ENCODE peak calls at places on chromosomes 6 and 20, in seven cellular contexts. S is PC-3, V is MM.1S, M is HCT116, L is GM23248, A is GM23338, Q is hepatocyte. X is an unnamed sample.

GRCh38 chr20:13348301-13349239 is 127.5 kb downstream of the ISM1 start:
- DNase-seq in L (peak; percentile 64), S (no peak), A (no peak), M (no peak), V (no peak), Q (no peak), X (no peak)

GRCh38 chr6:95815389-95816056 is 200.3 kb upstream of the FUT9 start:
- DNase-seq in S (no peak), V (no peak), L (no peak), Q (peak; percentile 17), A (no peak), M (no peak), X (no peak)

GRCh38 chr20:53942121-53942816 is 128.1 kb downstream of the BCAS1 start:
- DNase-seq in M (no peak), S (peak; percentile 35), Q (no peak), A (peak; percentile 67), L (no peak), V (peak; percentile 71), X (peak; percentile 63)

GRCh38 chr6:139519571-139520031 is 145.2 kb upstream of the CITED2 start:
- DNase-seq in L (peak; percentile 49), A (no peak), M (no peak), S (no peak), Q (no peak), V (no peak), X (no peak)

GRCh38 chr20:47280668-47281067 is 75.8 kb downstream of the ZMYND8 start:
- DNase-seq in M (no peak), L (no peak), A (no peak), Q (no peak), V (no peak), S (no peak), X (no peak)

GRCh38 chr6:47413752-47414516 is 63.7 kb upstream of the CD2AP start:
- DNase-seq in Q (peak; percentile 74), L (peak; percentile 73), V (peak; percentile 53), S (peak; percentile 77), A (peak; percentile 77), M (peak; percentile 41), X (peak; percentile 82)

GRCh38 chr6:167870321-167870720 is 43.6 kb downstream of the AFDN start:
- DNase-seq in Q (no peak), M (no peak), S (no peak), V (no peak), L (no peak), A (no peak), X (no peak)

GRCh38 chr6:3286641-3287171 is 28.0 kb downstream of the PSMG4 start:
- DNase-seq in A (no peak), Q (no peak), V (no peak), L (no peak), M (no peak), S (no peak), X (no peak)

GRCh38 chr6:33412140-33413009 is 1.6 kb downstream of the PHF1 start:
- DNase-seq in Q (no peak), L (no peak), V (no peak), M (no peak), S (no peak), A (no peak), X (no peak)

GRCh38 chr6:118387921-118388701 is 160.0 kb upstream of the PLN start:
- DNase-seq in A (no peak), S (peak; percentile 90), V (no peak), Q (no peak), L (peak; percentile 86), M (peak; percentile 3), X (no peak)

GRCh38 chr20:38825901-38826625 is 20.6 kb downstream of the PPP1R16B start:
- DNase-seq in M (peak; percentile 15), A (peak; percentile 79), L (peak; percentile 46), Q (peak; percentile 57), S (peak; percentile 80), V (no peak), X (no peak)

GRCh38 chr6:123953920-123954319 is 150.3 kb downstream of the NKAIN2 start:
- DNase-seq in S (no peak), Q (no peak), V (no peak), A (no peak), M (no peak), L (no peak), X (no peak)

GRCh38 chr20:53872561-53873248 is 197.7 kb downstream of the BCAS1 start:
- DNase-seq in L (peak; percentile 18), Q (no peak), A (no peak), V (peak; percentile 72), M (no peak), S (no peak), X (peak; percentile 90)

GRCh38 chr20:50302463-50303041 is 111.9 kb downstream of the CEBPB start:
- DNase-seq in A (no peak), S (peak; percentile 35), Q (no peak), M (no peak), L (peak; percentile 77), V (no peak), X (no peak)

GRCh38 chr6:36927691-36928546 is 26.6 kb upstream of the PI16 start:
- DNase-seq in V (no peak), L (peak; percentile 80), A (no peak), S (no peak), M (no peak), Q (peak; percentile 38), X (no peak)

GRCh38 chr20:13644010-13644409 is 5.3 kb upstream of the TASP1 start:
- DNase-seq in M (no peak), A (peak; percentile 12), Q (no peak), S (no peak), V (no peak), L (peak; percentile 55), X (no peak)

GRCh38 chr6:71294121-71294523 is 5.5 kb downstream of the OGFRL1 start:
- DNase-seq in S (peak; percentile 74), L (peak; percentile 89), V (no peak), M (no peak), A (no peak), Q (no peak), X (no peak)

GRCh38 chr6:97548354-97548753 is 265.3 kb upstream of the MMS22L start:
- DNase-seq in V (no peak), M (no peak), A (no peak), Q (no peak), L (no peak), S (no peak), X (no peak)

GRCh38 chr20:18011482-18011881 is 42.7 kb downstream of the MGME1 start:
- DNase-seq in S (no peak), M (no peak), A (no peak), Q (no peak), L (no peak), V (no peak), X (no peak)
- TF ChIP-seq EZH2phosphoT487 in S (no peak), M (no peak), A (no peak), Q (no peak), L (no peak), V (no peak), X (no peak)

GRCh38 chr20:46203510-46203837 is 85.4 kb downstream of the CD40 start:
- DNase-seq in S (no peak), L (no peak), Q (no peak), A (no peak), M (no peak), V (no peak), X (no peak)
- H3K4me2 ChIP-seq in S (no peak overlapping the region), L (no peak overlapping the region), Q (no peak overlapping the region), A (no peak overlapping the region), M (no peak overlapping the region), V (no peak overlapping the region), X (no peak overlapping the region)

DNA sequence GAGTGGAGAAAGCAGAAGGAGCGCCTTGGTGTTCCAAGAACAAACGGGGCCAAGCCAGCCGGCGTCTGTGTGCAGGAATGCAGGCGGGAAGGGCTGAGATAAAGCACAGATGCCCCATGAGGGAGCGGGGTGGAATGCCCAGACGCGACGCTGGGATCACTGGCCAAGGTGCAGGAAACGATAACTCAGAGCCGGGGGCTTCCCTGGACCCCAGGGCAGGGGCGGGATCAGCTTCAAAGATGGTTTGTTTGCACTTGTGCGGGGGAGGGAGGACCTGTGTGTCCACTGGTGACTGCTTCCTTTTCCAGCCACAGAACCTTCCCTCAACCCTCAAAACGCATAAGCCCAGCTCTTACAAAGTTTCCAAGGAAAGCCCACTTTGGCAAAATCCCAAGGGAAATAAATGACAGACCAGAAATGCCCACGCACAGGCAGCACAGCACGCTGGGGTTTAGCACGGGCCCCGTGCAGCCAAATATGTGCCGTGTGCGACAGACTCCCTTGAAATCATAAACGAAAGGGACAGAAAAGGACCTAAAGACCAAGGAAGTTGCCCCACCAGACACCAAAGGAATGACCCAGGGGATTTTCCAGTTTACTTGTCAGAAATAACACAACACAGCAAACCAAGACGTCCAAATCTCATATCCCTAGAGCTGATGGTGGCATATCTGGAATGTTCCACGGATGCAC is 113.9 kb downstream of the NFATC2 start:
- DNase-seq in L (peak; percentile 48), S (no peak), V (no peak), A (peak; percentile 50), M (no peak), Q (peak; percentile 79), X (no peak)
- H3K27ac ChIP-seq in L (no peak overlapping the region), S (no peak overlapping the region), V (no peak overlapping the region), A (no peak overlapping the region), M (no peak overlapping the region), Q (peak overlapping the region; percentile 76), X (no peak overlapping the region)

DNA sequence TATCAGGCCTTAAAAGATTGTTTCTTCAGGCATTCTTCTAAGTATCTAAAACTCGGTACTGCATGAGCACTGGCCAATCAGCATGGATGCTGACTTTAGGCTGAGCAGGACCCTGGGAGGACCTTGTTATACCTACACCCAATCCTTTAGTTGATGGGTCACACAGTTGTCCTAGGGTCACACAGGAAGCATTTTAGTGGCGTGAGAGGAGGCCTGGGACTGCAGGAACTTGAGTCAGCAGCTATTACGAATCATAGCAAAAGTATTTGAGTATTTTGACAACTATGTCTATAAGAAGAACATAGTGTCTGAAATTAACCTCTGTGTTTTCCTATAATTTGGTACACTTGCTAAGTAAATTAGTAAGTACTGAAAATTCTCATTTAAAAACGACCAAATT is 741.4 kb downstream of the HACE1 start:
- DNase-seq in S (peak; percentile 77), M (peak; percentile 23), V (no peak), A (no peak), L (peak; percentile 19), Q (no peak), X (no peak)
- TF ChIP-seq EZH2phosphoT487 in S (no peak), M (no peak), V (no peak), A (no peak), L (no peak), Q (no peak), X (no peak)

DNA sequence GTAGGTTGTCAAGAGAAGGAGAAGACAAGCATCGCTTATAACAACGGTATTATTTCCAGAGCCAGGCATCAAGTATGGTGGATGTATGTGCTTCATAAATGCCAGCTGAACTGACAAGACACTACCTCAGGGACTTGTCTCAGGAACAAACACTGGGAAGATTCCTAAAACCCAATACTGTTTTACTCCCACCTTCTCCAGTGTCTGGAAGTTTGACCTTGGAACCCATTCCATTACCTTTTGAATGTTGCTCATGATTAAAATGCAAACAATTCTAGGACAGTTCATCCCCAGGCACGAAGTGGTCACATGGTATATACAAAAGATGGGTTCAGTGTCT is 300.1 kb downstream of the ADGB start:
- DNase-seq in S (no peak), Q (no peak), V (no peak), A (no peak), M (no peak), L (no peak), X (no peak)
- H3K4me2 ChIP-seq in S (no peak overlapping the region), Q (no peak overlapping the region), V (no peak overlapping the region), A (no peak overlapping the region), M (no peak overlapping the region), L (no peak overlapping the region), X (no peak overlapping the region)